ENCODE peak calls at places on chromosomes 7 and 10, in seven cellular contexts. W is H1, H is HCT116, F is upper lobe of left lung, I is GM23338, R is esophagus muscularis mucosa, Z is sigmoid colon. U is an unnamed sample. For H3K4me1 and H3K27me3, the result is how much of the 10 kb centered on the place peaks cover.

GRCh38 chr7:97555845-97556431 is 175.9 kb upstream of the TAC1 start:
- DNase-seq in W (no peak), H (no peak), I (peak), F (no peak), Z (no peak), R (no peak), U (no peak)

GRCh38 chr10:25083546-25084111 is 67.2 kb downstream of the THNSL1 start:
- DNase-seq in I (no peak), W (no peak), Z (no peak), F (peak), H (no peak), R (peak), U (no peak)

GRCh38 chr10:69721690-69722310 is 79.9 kb upstream of the COL13A1 start:
- DNase-seq in I (peak), W (no peak), H (no peak), R (no peak), F (no peak), Z (no peak), U (no peak)

GRCh38 chr7:12389089-12389700 is 14.5 kb downstream of the VWDE start:
- DNase-seq in W (peak), R (no peak), I (peak), F (no peak), H (peak), Z (no peak), U (peak)

GRCh38 chr10:36094091-36094490 is 452.0 kb upstream of the FZD8 start:
- DNase-seq in Z (no peak), W (no peak), R (no peak), F (no peak), I (no peak), H (no peak), U (no peak)

GRCh38 chr7:116772423-116772852 is 89.9 kb upstream of the CAPZA2 start:
- DNase-seq in F (no peak), H (peak), R (no peak), Z (no peak), W (no peak), I (no peak), U (peak)

GRCh38 chr10:663844-664243 is 25.6 kb downstream of the DIP2C start:
- DNase-seq in I (no peak), W (no peak), R (no peak), F (no peak), H (no peak), Z (no peak), U (no peak)

GRCh38 chr10:115895196-115895595 is 377.8 kb downstream of the GFRA1 start:
- DNase-seq in I (no peak), W (no peak), R (no peak), Z (no peak), F (no peak), H (no peak), U (no peak)

GRCh38 chr7:135189221-135189662 is 18.7 kb upstream of the CYREN start:
- DNase-seq in Z (no peak), R (no peak), F (no peak), H (no peak), I (no peak), W (no peak), U (no peak)

GRCh38 chr7:88835147-88835728 is 39.7 kb upstream of the TEX47 start:
- DNase-seq in H (peak), W (peak), F (no peak), Z (no peak), R (no peak), I (peak), U (peak)

GRCh38 chr10:100508691-100509150 is 10.9 kb downstream of the SEC31B start:
- DNase-seq in H (peak), I (peak), F (no peak), W (no peak), Z (no peak), R (no peak), U (no peak)

GRCh38 chr7:142440219-142441073 is 182.6 kb upstream of the PRSS58 start:
- DNase-seq in F (no peak), Z (no peak), W (no peak), H (peak), R (no peak), I (no peak), U (peak)

GRCh38 chr10:97887399-97887798 is 37.8 kb downstream of the GOLGA7B start:
- DNase-seq in R (no peak), H (no peak), W (no peak), Z (no peak), I (no peak), F (no peak), U (no peak)

GRCh38 chr7:111439977-111440376 is 122.3 kb downstream of the IMMP2L start:
- DNase-seq in R (no peak), Z (no peak), W (no peak), F (no peak), H (no peak), I (no peak), U (no peak)

GRCh38 chr10:14584643-14585042 is 190.1 kb downstream of the FAM107B start:
- DNase-seq in Z (no peak), H (no peak), W (no peak), F (no peak), R (no peak), I (peak), U (no peak)

GRCh38 chr10:43402176-43402575 is 6.8 kb downstream of the HNRNPF start:
- DNase-seq in W (no peak), I (no peak), F (no peak), R (no peak), H (no peak), Z (no peak), U (no peak)

GRCh38 chr7:34357068-34357467 is 300.9 kb upstream of the NPSR1 start:
- DNase-seq in F (no peak), I (peak), H (no peak), W (no peak), Z (no peak), R (no peak), U (no peak)

GRCh38 chr7:132764762-132765161 is 188.5 kb upstream of the PLXNA4 start:
- DNase-seq in R (no peak), W (no peak), Z (no peak), I (no peak), H (no peak), F (no peak), U (no peak)

GRCh38 chr10:80202934-80203834 is 2.2 kb downstream of the ANXA11 start:
- DNase-seq in H (peak), W (peak), I (peak), Z (peak), R (no peak), F (no peak), U (no peak)

GRCh38 chr10:80204801-80205477 is 398 bp downstream of the ANXA11 start:
- DNase-seq in H (no peak), Z (peak), I (peak), W (no peak), R (no peak), F (peak), U (no peak)

GRCh38 chr10:80204193-80204714 is 1.1 kb downstream of the ANXA11 start:
- DNase-seq in Z (no peak), I (peak), F (peak), W (no peak), H (no peak), R (no peak), U (no peak)

GRCh38 chr10:80205478-80206276 is at the start of gene ANXA11:
- DNase-seq in Z (peak), R (no peak), W (peak), I (peak), F (peak), H (peak), U (peak)

DNA sequence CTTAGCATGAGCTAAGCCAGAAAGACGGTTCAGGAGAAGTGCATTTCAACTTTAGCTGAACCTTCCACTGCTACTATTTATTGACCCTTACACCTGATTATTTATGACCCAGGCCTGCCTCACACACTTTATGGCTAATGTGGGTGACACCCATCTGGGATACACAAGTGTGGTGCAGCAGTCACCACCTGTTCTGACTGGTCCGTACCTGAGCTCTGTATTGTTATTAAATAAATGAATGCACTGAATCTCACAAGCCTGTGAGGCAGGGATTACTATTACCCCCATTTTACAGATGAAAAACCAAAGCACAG is 1.5 kb downstream of the ANXA11 start:
- DNase-seq in F (no peak), W (no peak), H (no peak), Z (no peak), I (no peak), R (no peak), U (no peak)
- H3K4me1 ChIP-seq in F (half or more), W (under half), H (half or more), Z (half or more), I (under half), R (half or more), U (under half)

DNA sequence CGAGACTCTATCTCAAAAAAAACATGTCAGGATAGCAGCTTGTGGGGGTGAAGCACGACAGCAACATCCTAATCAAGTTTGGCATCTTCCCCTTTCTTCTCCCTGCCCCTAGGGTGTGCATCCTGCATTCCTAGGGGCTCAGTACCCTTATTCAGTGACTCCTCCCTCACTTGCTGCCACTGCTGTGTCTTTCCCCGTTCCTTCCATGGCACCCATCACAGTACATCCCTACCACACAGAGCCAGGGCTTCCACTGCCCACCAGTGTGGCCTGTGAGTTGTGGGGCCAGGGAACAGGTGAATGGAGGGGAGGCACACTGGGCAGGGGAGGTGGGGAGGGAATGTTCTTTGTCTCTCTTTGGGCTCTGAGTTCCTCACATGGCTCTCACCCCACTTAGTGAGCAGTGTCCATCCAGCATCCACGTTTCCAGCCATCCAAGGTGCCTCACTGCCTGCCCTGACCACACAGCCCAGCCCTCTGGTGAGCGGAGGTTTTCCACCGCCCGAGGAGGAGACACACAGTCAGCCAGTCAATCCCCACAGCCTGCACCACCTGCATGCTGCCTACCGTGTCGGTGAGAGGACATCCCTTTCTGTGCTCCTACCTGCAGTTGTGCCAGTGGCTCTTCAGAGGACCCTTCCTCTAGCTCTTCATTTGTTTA is 11.4 kb downstream of the NDST2 start:
- DNase-seq in F (no peak), R (no peak), I (no peak), Z (no peak), H (no peak), W (no peak), U (no peak)
- TF ChIP-seq POLR2AphosphoS5 in F (no peak), R (peak), I (no peak), Z (peak), H (no peak), W (no peak), U (no peak)

DNA sequence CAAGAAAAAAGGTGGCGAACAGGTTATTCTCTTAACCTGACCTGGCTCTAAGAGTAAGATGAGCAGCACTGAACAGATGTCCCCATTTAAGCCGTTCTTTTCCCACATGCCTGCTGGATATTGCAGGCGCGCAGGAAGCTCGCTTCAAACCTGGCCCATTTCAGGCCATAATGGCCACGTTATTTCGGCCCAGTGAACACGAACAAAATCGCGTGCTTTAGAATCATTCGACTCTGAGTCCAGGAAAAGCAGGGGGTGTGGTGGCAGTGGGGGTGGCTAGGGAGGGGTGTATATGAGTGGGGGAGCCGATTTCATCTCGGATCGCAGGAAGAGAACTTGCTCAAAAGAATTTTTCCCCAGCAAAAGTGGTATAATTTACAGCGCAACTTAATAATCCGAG is 6.6 kb upstream of the SP8 start:
- DNase-seq in H (no peak), Z (no peak), F (no peak), I (peak), W (no peak), R (no peak), U (no peak)
- H3K27me3 ChIP-seq in H (under half), Z (half or more), F (half or more), I (half or more), W (under half), R (half or more), U (half or more)

GRCh38 chr10:122984708-122985107 is 4.5 kb downstream of the PSTK start:
- DNase-seq in Z (no peak), W (no peak), I (no peak), R (no peak), F (no peak), H (no peak), U (no peak)
- H3K4me1 ChIP-seq in Z (under half), W (under half), I (under half), R (under half), F (under half), H (under half), U (under half)

DNA sequence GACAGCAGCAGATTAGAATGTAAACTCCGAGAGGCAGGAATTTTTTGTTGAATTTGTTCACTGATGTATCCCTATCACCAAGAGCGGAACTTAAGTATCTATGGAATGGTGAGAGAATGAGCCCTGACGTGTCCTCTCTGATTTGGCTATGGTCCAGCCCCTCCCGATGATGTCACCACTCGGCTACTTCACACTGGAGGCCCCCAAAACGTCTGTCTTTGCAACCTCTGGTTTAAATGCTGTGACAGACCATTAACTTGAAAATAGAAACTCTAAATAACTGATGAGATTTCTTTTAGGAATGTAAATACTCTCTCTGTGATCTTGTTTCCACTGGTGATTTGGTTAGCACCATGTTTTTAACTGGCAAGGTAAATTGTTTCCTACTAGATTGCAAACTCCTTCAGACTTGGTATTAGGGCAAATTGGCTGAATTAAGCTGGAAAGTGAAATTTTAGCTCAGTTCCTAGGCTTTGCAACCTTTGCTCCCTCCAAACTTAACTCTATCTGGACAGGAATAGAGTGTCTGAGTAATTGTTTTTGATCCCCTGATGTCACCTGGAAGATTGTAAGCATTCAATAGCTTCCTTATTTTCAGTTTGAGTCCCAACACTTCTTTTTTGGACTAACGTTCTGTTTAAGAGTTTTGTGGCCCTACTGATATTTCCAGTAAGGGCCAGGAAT is 19.1 kb downstream of the SLC16A12 start:
- DNase-seq in I (peak), H (no peak), R (no peak), W (no peak), Z (peak), F (no peak), U (no peak)
- TF ChIP-seq POLR2AphosphoS5 in I (no peak), H (no peak), R (peak), W (no peak), Z (peak), F (no peak), U (no peak)

GRCh38 chr7:145339319-145339718 is 503.5 kb upstream of the TPK1 start:
- DNase-seq in H (no peak), Z (no peak), W (no peak), I (no peak), R (no peak), F (no peak), U (no peak)
- H3K27me3 ChIP-seq in H (under half), Z (under half), W (under half), I (under half), R (under half), F (under half), U (under half)

DNA sequence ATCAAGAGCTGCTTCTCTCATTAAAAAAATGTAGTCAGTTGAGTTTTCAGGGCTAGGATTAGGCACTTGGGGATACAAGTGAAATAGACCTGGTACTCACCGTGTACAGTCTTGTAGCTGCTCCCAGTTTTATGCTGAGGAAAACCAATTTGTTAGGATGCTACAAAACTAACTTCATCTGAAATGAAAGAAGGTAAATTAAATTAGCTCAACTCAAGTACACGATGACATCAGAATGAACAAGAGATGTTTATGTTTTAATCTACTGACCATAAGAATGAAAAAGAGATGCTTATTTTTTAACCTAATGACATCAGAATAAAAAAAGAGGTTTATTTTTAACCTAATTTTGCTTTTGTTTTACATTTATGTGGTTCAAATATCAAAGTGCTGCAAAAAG is 73.7 kb downstream of the AP3M1 start:
- DNase-seq in F (no peak), I (no peak), H (no peak), W (no peak), Z (no peak), R (no peak), U (no peak)
- H3K4me1 ChIP-seq in F (under half), I (half or more), H (half or more), W (under half), Z (half or more), R (half or more), U (under half)

DNA sequence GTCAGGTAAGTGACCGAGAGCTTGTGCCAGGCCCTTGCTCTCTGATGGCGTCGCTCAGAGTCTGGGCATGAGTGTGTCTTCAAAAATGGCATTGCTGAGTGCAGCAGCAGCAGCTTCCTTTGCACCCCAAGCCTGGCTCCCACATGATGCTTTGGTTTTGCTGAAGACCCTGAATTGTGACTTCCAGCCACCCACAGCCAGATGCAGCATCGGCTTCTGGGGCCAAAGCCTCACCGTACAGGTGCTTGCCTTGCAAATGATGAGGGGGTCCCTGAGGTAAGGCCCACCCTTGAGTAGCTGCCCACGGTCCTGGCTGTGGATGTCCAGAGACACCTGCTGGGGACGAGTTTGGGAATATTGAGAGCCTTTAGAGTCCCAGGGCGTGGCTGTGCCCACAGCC is 57.9 kb downstream of the JAKMIP3 start:
- DNase-seq in H (no peak), Z (no peak), F (no peak), W (no peak), R (no peak), I (no peak), U (no peak)
- TF ChIP-seq POLR2AphosphoS5 in H (no peak), Z (no peak), F (no peak), W (no peak), R (no peak), I (no peak), U (no peak)

GRCh38 chr7:155465761-155466141 is 7.8 kb downstream of the EN2 start:
- DNase-seq in W (no peak), H (no peak), Z (no peak), R (no peak), I (no peak), F (no peak), U (no peak)

GRCh38 chr7:155466142-155466813 is 8.3 kb downstream of the EN2 start:
- DNase-seq in W (no peak), R (no peak), H (no peak), F (peak), Z (peak), I (no peak), U (no peak)

GRCh38 chr7:155463114-155463811 is 5.3 kb downstream of the EN2 start:
- DNase-seq in R (no peak), W (no peak), H (no peak), I (peak), F (peak), Z (no peak), U (no peak)

GRCh38 chr7:155464183-155464582 is 6.3 kb downstream of the EN2 start:
- DNase-seq in I (no peak), F (no peak), W (no peak), R (no peak), Z (no peak), H (no peak), U (no peak)

DNA sequence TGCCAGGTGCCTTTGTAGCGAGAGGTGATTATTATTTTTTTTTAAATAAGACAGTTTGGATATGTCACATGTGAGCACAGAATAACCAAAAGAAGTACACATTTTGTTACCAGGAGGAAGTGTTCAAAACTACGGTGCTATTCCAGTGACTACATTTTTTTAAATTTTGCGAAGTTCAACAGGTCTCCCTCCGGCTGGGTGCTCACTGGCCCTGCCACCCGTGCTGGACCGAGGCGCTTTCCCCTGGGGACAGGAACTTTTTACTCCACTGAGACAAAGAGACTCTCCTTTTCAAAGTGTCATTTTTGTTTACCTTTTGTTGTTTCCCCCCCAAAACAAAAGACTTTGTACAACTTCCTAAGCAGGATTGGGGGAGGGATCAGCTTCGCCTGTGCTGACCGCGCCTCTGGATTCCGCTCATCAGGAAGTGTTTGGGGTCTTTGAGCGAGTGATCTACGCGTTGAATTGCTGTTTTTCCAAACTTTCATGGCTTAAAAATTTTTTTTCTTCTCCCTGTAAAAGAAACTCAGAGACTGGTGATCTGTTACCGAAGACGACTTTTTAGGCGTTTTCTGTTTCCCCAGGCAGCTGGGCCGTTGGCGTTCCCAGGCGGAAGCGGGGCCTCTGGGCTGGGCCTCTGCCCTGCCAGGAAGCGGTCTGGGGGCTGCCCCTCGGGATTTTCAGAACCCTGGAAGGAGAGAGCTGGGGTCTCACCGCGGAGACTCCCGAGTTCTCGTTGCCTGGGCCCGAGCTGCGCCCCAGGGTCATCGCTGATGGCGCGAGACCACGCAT is 7.2 kb downstream of the EN2 start:
- DNase-seq in F (peak), R (no peak), W (no peak), H (no peak), I (no peak), Z (no peak), U (no peak)
- H3K27me3 ChIP-seq in F (half or more), R (half or more), W (half or more), H (under half), I (half or more), Z (half or more), U (under half)

U was measured in Panc1.